ENCODE peak calls at places on chromosome 11, in four cellular contexts. T is stimulated activated CD4-positive, alpha-beta T cell treated with anti-CD3 and anti-CD28 coated beads, Interleukin-1b, Interleukin-23, amount 100 ng/mL, for 1 hour; F is heart left ventricle; N is T-helper 1 cell. L is an unnamed sample.

GRCh38 chr11:80136991-80137390 is 696.2 kb upstream of the TENM4 start:
- DNase-seq in T (no peak), N (no peak), F (no peak), L (no peak)

GRCh38 chr11:32121012-32121411 is 30.1 kb downstream of the RCN1 start:
- DNase-seq in F (no peak), N (peak), T (no peak), L (no peak)

GRCh38 chr11:57779275-57779674 is 17.7 kb downstream of the CTNND1 start:
- DNase-seq in F (peak), T (no peak), N (no peak), L (no peak)

GRCh38 chr11:85721191-85721590 is 35.2 kb upstream of the CCDC89 start:
- DNase-seq in N (no peak), T (no peak), F (no peak), L (no peak)

GRCh38 chr11:46381836-46382643 is 571 bp downstream of the MDK start:
- DNase-seq in T (no peak), F (no peak), N (no peak), L (peak)

GRCh38 chr11:34302046-34302921 is 55.5 kb downstream of the ABTB2 start:
- DNase-seq in N (no peak), F (no peak), T (no peak), L (peak)

GRCh38 chr11:68828155-68828931 is 13.4 kb downstream of the CPT1A start:
- DNase-seq in N (no peak), F (no peak), T (no peak), L (peak)

GRCh38 chr11:44269369-44270351 is 40.3 kb downstream of the ALX4 start:
- DNase-seq in T (no peak), N (no peak), F (no peak), L (no peak)

GRCh38 chr11:134560566-134561347 is 148.7 kb upstream of the B3GAT1 start:
- DNase-seq in N (no peak), T (no peak), F (no peak), L (no peak)

GRCh38 chr11:119509969-119510401 is 87.0 kb upstream of the THY1 start:
- DNase-seq in N (peak), T (no peak), F (no peak), L (peak)

GRCh38 chr11:78354741-78355705 is 62.6 kb downstream of the GAB2 start:
- DNase-seq in N (no peak), T (no peak), F (no peak), L (peak)

GRCh38 chr11:74630043-74630442 is 37.7 kb downstream of the POLD3 start:
- DNase-seq in T (no peak), F (no peak), N (no peak), L (no peak)

GRCh38 chr11:12246989-12247388 is 130.4 kb upstream of the PARVA start:
- DNase-seq in F (no peak), T (no peak), N (no peak), L (no peak)

GRCh38 chr11:124889692-124890091 is 8.0 kb downstream of the ROBO4 start:
- DNase-seq in N (no peak), F (no peak), T (no peak), L (no peak)

GRCh38 chr11:9758676-9759518 is 95.0 kb downstream of the SWAP70 start:
- DNase-seq in T (no peak), N (peak), F (peak), L (peak)

GRCh38 chr11:33701831-33702230 is 1.2 kb upstream of the C11orf91 start:
- DNase-seq in T (no peak), N (no peak), F (peak), L (no peak)

GRCh38 chr11:35146074-35146521 is 7.1 kb downstream of the CD44 start:
- DNase-seq in N (peak), T (peak), F (no peak), L (no peak)

GRCh38 chr11:64067257-64067993 is 31.7 kb downstream of the FLRT1 start:
- DNase-seq in F (no peak), N (no peak), T (no peak), L (no peak)

GRCh38 chr11:14148653-14149273 is 186.2 kb downstream of the SPON1 start:
- DNase-seq in F (no peak), T (no peak), N (peak), L (peak)

GRCh38 chr11:122671270-122671906 is 15.9 kb downstream of the UBASH3B start:
- DNase-seq in F (no peak), T (no peak), N (no peak), L (peak)

GRCh38 chr11:43643898-43644625 is 36.5 kb upstream of the HSD17B12 start:
- DNase-seq in T (peak), N (peak), F (peak), L (peak)

GRCh38 chr11:29333993-29334780 is 682.6 kb downstream of the KCNA4 start:
- DNase-seq in T (no peak), N (no peak), F (no peak), L (peak)

GRCh38 chr11:84687433-84687832 is 939.7 kb downstream of the DLG2 start:
- DNase-seq in N (no peak), T (no peak), F (no peak), L (no peak)

GRCh38 chr11:119424775-119425174 is 1.8 kb upstream of the THY1 start:
- DNase-seq in T (no peak), F (no peak), N (no peak), L (no peak)

GRCh38 chr11:70490208-70490607 is 91.9 kb downstream of the CTTN start:
- DNase-seq in F (no peak), N (no peak), T (no peak), L (no peak)

GRCh38 chr11:35905901-35906661 is 37.8 kb upstream of the LDLRAD3 start:
- DNase-seq in F (no peak), T (no peak), N (no peak), L (no peak)

GRCh38 chr11:93537767-93538261 is 5.4 kb downstream of the SMCO4 start:
- DNase-seq in T (no peak), F (no peak), N (no peak), L (peak)

GRCh38 chr11:4636962-4637661 is at the start of gene OR51D1:
- DNase-seq in F (peak), N (peak), T (peak), L (peak)

GRCh38 chr11:15800121-15800800 is 556.1 kb downstream of the SOX6 start:
- DNase-seq in F (peak), T (no peak), N (no peak), L (peak)

GRCh38 chr11:30758012-30758411 is 171.9 kb upstream of the MPPED2 start:
- DNase-seq in F (peak), N (no peak), T (no peak), L (no peak)

GRCh38 chr11:720017-720641 is 14.1 kb downstream of the EPS8L2 start:
- DNase-seq in F (no peak), N (no peak), T (no peak), L (no peak)

GRCh38 chr11:45108070-45109064 is 38.1 kb upstream of the PRDM11 start:
- DNase-seq in T (no peak), N (no peak), F (no peak), L (no peak)

GRCh38 chr11:134045799-134046635 is 22.9 kb upstream of the JAM3 start:
- DNase-seq in F (no peak), T (no peak), N (peak), L (peak)

GRCh38 chr11:65577756-65578109 is 1.9 kb downstream of the EHBP1L1 start:
- DNase-seq in T (no peak), F (no peak), N (no peak), L (no peak)

GRCh38 chr11:120424185-120424969 is 87.2 kb upstream of the GRIK4 start:
- DNase-seq in T (no peak), F (no peak), N (no peak), L (no peak)

GRCh38 chr11:71447791-71448256 is 369 bp downstream of the DHCR7 start:
- DNase-seq in T (no peak), N (peak), F (peak), L (peak)

GRCh38 chr11:93221539-93221938 is 23.7 kb upstream of the SLC36A4 start:
- DNase-seq in T (no peak), F (no peak), N (no peak), L (no peak)

GRCh38 chr11:79013509-79013908 is 427.3 kb downstream of the TENM4 start:
- DNase-seq in F (no peak), N (no peak), T (no peak), L (no peak)